ENCODE peak calls at places on chromosomes 6 and 20, in eight cellular contexts. C is natural killer cell, X is activated B cell treated with CpG ODN at 0.5 μM for 24 hours, Q is thoracic aorta, E is WTC11, L is psoas muscle, G is fibroblast of mammary gland, R is GM12865. Y is an unnamed sample.

GRCh38 chr20:2599265-2600060 is 53.0 kb upstream of the NOP56 start:
- DNase-seq in X (no peak), L (no peak), C (no peak), E (peak; percentile 17), G (peak; percentile 6), R (no peak), Q (no peak), Y (no peak)

GRCh38 chr6:122778334-122778733 is 1.2 kb upstream of the FABP7 start:
- DNase-seq in G (no peak), L (no peak), X (no peak), E (no peak), C (no peak), Q (no peak), R (no peak), Y (no peak)

GRCh38 chr6:31794294-31794865 is 1.2 kb downstream of the VARS1 start:
- DNase-seq in X (no peak), E (no peak), G (peak; percentile 45), L (no peak), R (no peak), Q (no peak), C (no peak), Y (no peak)

GRCh38 chr20:62496525-62497218 is 20.9 kb upstream of the GATA5 start:
- DNase-seq in X (no peak), Q (no peak), G (no peak), C (no peak), E (peak; percentile 81), L (no peak), R (peak; percentile 20), Y (no peak)

GRCh38 chr6:112253505-112253841 is 894 bp downstream of the LAMA4 start:
- DNase-seq in X (no peak), E (no peak), C (no peak), Q (no peak), L (no peak), G (no peak), R (no peak), Y (no peak)

GRCh38 chr6:94349227-94349626 is 929.9 kb upstream of the EPHA7 start:
- DNase-seq in L (no peak), R (no peak), C (no peak), X (no peak), G (no peak), Q (no peak), E (no peak), Y (no peak)

GRCh38 chr20:47453167-47453782 is 48.4 kb upstream of the NCOA3 start:
- DNase-seq in R (peak; percentile 96), C (no peak), X (no peak), G (peak; percentile 96), Q (no peak), E (no peak), L (no peak), Y (no peak)

GRCh38 chr20:11870411-11870810 is 47.3 kb upstream of the BTBD3 start:
- DNase-seq in G (no peak), L (no peak), R (no peak), C (no peak), E (no peak), Q (no peak), X (no peak), Y (no peak)

GRCh38 chr20:18001131-18001921 is 32.5 kb downstream of the MGME1 start:
- DNase-seq in C (no peak), Q (peak; percentile 4), R (no peak), G (peak; percentile 97), E (no peak), L (peak; percentile 86), X (no peak), Y (no peak)

GRCh38 chr20:58135441-58136170 is 92.8 kb downstream of the ANKRD60 start:
- DNase-seq in X (no peak), C (no peak), E (no peak), R (no peak), Q (no peak), L (no peak), G (no peak), Y (peak; percentile 65)

GRCh38 chr6:21831531-21832291 is 238.2 kb downstream of the SOX4 start:
- DNase-seq in E (no peak), R (no peak), L (no peak), X (no peak), Q (no peak), G (peak; percentile 48), C (no peak), Y (no peak)

GRCh38 chr6:106037060-106037459 is 49.1 kb upstream of the PRDM1 start:
- DNase-seq in X (no peak), E (no peak), G (peak; percentile 85), C (no peak), L (no peak), R (no peak), Q (no peak), Y (no peak)

GRCh38 chr6:121497869-121498462 is 62.5 kb downstream of the GJA1 start:
- DNase-seq in E (no peak), X (no peak), L (no peak), Q (no peak), C (no peak), R (no peak), G (no peak), Y (no peak)

GRCh38 chr6:36998723-36999466 is 6.6 kb upstream of the FGD2 start:
- DNase-seq in R (no peak), L (no peak), X (no peak), G (no peak), E (no peak), C (no peak), Q (no peak), Y (no peak)

GRCh38 chr6:136050475-136050874 is 199.0 kb downstream of the PDE7B start:
- DNase-seq in X (no peak), E (no peak), Q (no peak), R (no peak), C (no peak), G (no peak), L (no peak), Y (no peak)

GRCh38 chr6:167760979-167761793 is 65.5 kb upstream of the AFDN start:
- DNase-seq in E (no peak), Q (no peak), X (no peak), C (no peak), R (no peak), G (peak; percentile 75), L (no peak), Y (no peak)

GRCh38 chr20:45320948-45321595 is 13.0 kb upstream of the MATN4 start:
- DNase-seq in C (no peak), E (no peak), X (no peak), Q (no peak), G (no peak), L (no peak), R (peak; percentile 62), Y (no peak)

GRCh38 chr20:45325367-45325766 is 17.3 kb upstream of the MATN4 start:
- DNase-seq in Q (no peak), C (no peak), G (no peak), X (no peak), E (no peak), L (no peak), R (no peak), Y (no peak)

GRCh38 chr20:45323731-45324130 is 15.6 kb upstream of the MATN4 start:
- DNase-seq in L (no peak), R (no peak), X (no peak), C (no peak), G (peak; percentile 45), Q (no peak), E (no peak), Y (no peak)

GRCh38 chr20:45318948-45319347 is 10.8 kb upstream of the MATN4 start:
- DNase-seq in E (no peak), L (no peak), R (no peak), Q (no peak), X (no peak), G (no peak), C (no peak), Y (no peak)

DNA sequence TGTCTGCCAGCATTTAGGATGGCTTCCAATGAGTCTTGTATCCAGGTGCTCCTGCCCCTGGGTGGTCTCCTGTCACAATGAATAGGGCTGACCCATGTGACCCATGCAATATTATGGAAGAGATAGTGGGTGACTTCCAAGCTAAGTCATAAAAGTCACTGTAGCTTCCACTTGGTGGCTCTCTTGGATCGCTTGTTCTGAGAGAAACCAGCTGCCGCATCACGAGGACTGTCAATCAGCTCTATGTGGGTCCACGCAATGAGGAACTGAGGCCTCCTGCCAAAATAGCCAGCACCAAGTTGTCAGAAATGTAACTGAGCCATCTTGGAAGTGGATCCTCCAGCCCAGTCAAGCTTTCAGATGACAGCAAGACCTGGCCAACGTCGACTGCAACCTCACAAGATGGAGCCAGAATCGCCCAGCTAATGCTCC is 14.9 kb upstream of the MATN4 start:
- DNase-seq in Q (no peak), E (no peak), X (no peak), L (peak; percentile 75), R (peak; percentile 57), C (no peak), G (peak; percentile 37), Y (no peak)
- TF ChIP-seq CTCF in Q (no peak), E (no peak), X (no peak), L (peak; percentile 58), R (peak; percentile 7), C (no peak), G (no peak), Y (peak; percentile 43)

GRCh38 chr20:57092112-57092899 is 174.1 kb downstream of the BMP7 start:
- DNase-seq in E (peak; percentile 84), G (peak; percentile 36), C (peak; percentile 30), X (peak; percentile 27), Q (no peak), R (peak; percentile 70), L (peak; percentile 50), Y (no peak)
- TF ChIP-seq CTCF in E (peak; percentile 76), G (peak; percentile 55), C (peak; percentile 55), X (no peak), Q (peak; percentile 27), R (peak; percentile 80), L (peak; percentile 53), Y (peak; percentile 84)

GRCh38 chr6:10315631-10316145 is 99.2 kb downstream of the TFAP2A start:
- DNase-seq in Q (no peak), C (no peak), X (no peak), R (no peak), G (no peak), E (no peak), L (no peak), Y (no peak)
- TF ChIP-seq CTCF in Q (no peak), C (no peak), X (no peak), R (no peak), G (no peak), E (no peak), L (no peak), Y (no peak)

GRCh38 chr6:69232506-69233194 is 564.2 kb downstream of the LMBRD1 start:
- DNase-seq in R (peak; percentile 52), X (no peak), C (no peak), L (peak; percentile 54), E (peak; percentile 84), G (peak; percentile 43), Q (peak; percentile 4), Y (peak; percentile 94)
- TF ChIP-seq CTCF in R (no peak), X (no peak), C (no peak), L (no peak), E (no peak), G (no peak), Q (no peak), Y (no peak)

GRCh38 chr6:26421259-26422144 is 18.8 kb upstream of the BTN3A3 start:
- DNase-seq in Q (peak; percentile 29), X (peak; percentile 38), L (peak; percentile 50), G (peak; percentile 92), R (peak; percentile 79), C (peak; percentile 33), E (peak; percentile 69), Y (peak; percentile 89)
- TF ChIP-seq CTCF in Q (no peak), X (no peak), L (no peak), G (no peak), R (no peak), C (no peak), E (no peak), Y (no peak)

Y was measured in osteocyte.